ENCODE peak calls at places on chromosomes 7 and 10, in eight cellular contexts. E is T-helper 1 cell; F is iris pigment epithelial cell; T is AG20443; Y is activated naive CD8-positive, alpha-beta T cell treated with anti-CD3 and anti-CD28 coated beads, Interleukin-2, amount 50 U/mL, for 24 hours; X is SK-N-MC; Z is heart left ventricle; R is brain microvascular endothelial cell. S is an unnamed sample.

GRCh38 chr7:157605638-157606037 is 268.8 kb downstream of the DNAJB6 start:
- DNase-seq in E (no peak), Y (no peak), X (no peak), R (no peak), F (no peak), Z (no peak), T (no peak), S (no peak)

GRCh38 chr7:74008687-74009086 is 19.3 kb upstream of the ELN start:
- DNase-seq in Z (no peak), F (no peak), E (no peak), R (no peak), X (no peak), T (no peak), Y (no peak), S (no peak)

GRCh38 chr10:17835688-17836087 is 26.5 kb downstream of the MRC1 start:
- DNase-seq in E (no peak), F (peak), R (peak), Y (no peak), X (no peak), T (peak), Z (no peak), S (peak)

GRCh38 chr7:20474244-20474643 is 141.2 kb upstream of the ABCB5 start:
- DNase-seq in X (no peak), R (no peak), Y (no peak), T (no peak), Z (no peak), F (no peak), E (no peak), S (no peak)

GRCh38 chr7:135862586-135863361 is 114.2 kb upstream of the FAM180A start:
- DNase-seq in E (no peak), T (no peak), F (no peak), R (no peak), Z (no peak), Y (no peak), X (no peak), S (no peak)

GRCh38 chr10:97849101-97849490 is 547 bp upstream of the GOLGA7B start:
- DNase-seq in E (no peak), Y (no peak), F (no peak), Z (no peak), R (no peak), X (no peak), T (no peak), S (no peak)

GRCh38 chr10:24971374-24971773 is 19.0 kb upstream of the PRTFDC1 start:
- DNase-seq in F (no peak), X (no peak), E (no peak), Z (no peak), R (no peak), Y (no peak), T (no peak), S (no peak)

GRCh38 chr7:44048031-44048795 is 3.7 kb downstream of the DBNL start:
- DNase-seq in E (no peak), F (no peak), R (no peak), Z (no peak), Y (no peak), X (no peak), T (no peak), S (no peak)

GRCh38 chr7:112129655-112130323 is 76.4 kb downstream of the DOCK4 start:
- DNase-seq in Z (peak), R (no peak), T (no peak), E (no peak), Y (no peak), F (no peak), X (no peak), S (no peak)